ENCODE peak calls at places on chromosomes 5 and 9, in five cellular contexts. M is A673, F is hepatocyte, B is stomach, U is progenitor cell of endocrine pancreas. E is an unnamed sample.

GRCh38 chr5:128572546-128573339 is 34.7 kb upstream of the FBN2 start:
- DNase-seq in M (no peak), F (no peak), B (no peak), U (no peak), E (no peak)

GRCh38 chr5:31036407-31036806 is 157.1 kb upstream of the CDH6 start:
- DNase-seq in M (peak), F (no peak), B (no peak), U (no peak), E (no peak)

GRCh38 chr9:36461341-36461740 is 61.3 kb upstream of the RNF38 start:
- DNase-seq in M (no peak), F (no peak), B (no peak), U (no peak), E (no peak)

GRCh38 chr5:10518352-10518751 is 45.5 kb upstream of the ANKRD33B start:
- DNase-seq in M (no peak), F (peak), B (no peak), U (no peak), E (no peak)

GRCh38 chr5:122429545-122430327 is 117.7 kb downstream of the SNCAIP start:
- DNase-seq in M (peak), F (no peak), B (no peak), U (no peak), E (no peak)

GRCh38 chr5:164119806-164120440 is 614.5 kb downstream of the MAT2B start:
- DNase-seq in M (peak), F (peak), B (no peak), U (no peak), E (no peak)

GRCh38 chr9:96232539-96233241 is 69.3 kb downstream of the HSD17B3 start:
- DNase-seq in M (peak), F (peak), B (no peak), U (no peak), E (peak)

GRCh38 chr5:115838885-115839518 is 2.4 kb downstream of the ATG12 start:
- DNase-seq in M (peak), F (peak), B (no peak), U (no peak), E (peak)

GRCh38 chr9:22053178-22053577 is 44.1 kb upstream of the CDKN2B start:
- DNase-seq in M (no peak), F (no peak), B (no peak), U (no peak), E (no peak)

GRCh38 chr5:60829490-60830266 is 14.4 kb downstream of the ELOVL7 start:
- DNase-seq in M (no peak), F (no peak), B (no peak), U (no peak), E (no peak)

GRCh38 chr9:135969064-135969683 is 8.0 kb upstream of the UBAC1 start:
- DNase-seq in M (peak), F (no peak), B (no peak), U (no peak), E (no peak)

GRCh38 chr9:426264-426663 is 211.6 kb downstream of the DOCK8 start:
- DNase-seq in M (no peak), F (no peak), B (no peak), U (no peak), E (no peak)

GRCh38 chr5:79011869-79012268 is 26.8 kb upstream of the ARSB start:
- DNase-seq in M (no peak), F (no peak), B (no peak), U (no peak), E (no peak)

GRCh38 chr9:131407717-131408195 is 13.9 kb downstream of the PRRC2B start:
- DNase-seq in M (peak), F (no peak), B (no peak), U (no peak), E (no peak)

GRCh38 chr5:231661-232060 is 13.5 kb downstream of the SDHA start:
- DNase-seq in M (no peak), F (no peak), B (no peak), U (no peak), E (no peak)

GRCh38 chr9:86943223-86943870 is 4.0 kb downstream of the GAS1 start:
- DNase-seq in M (peak), F (peak), B (peak), U (no peak), E (no peak)

GRCh38 chr5:87308024-87308423 is 40.3 kb downstream of the RASA1 start:
- DNase-seq in M (no peak), F (no peak), B (no peak), U (no peak), E (no peak)

GRCh38 chr9:93031629-93032431 is 26.7 kb upstream of the SUSD3 start:
- DNase-seq in M (no peak), F (no peak), B (no peak), U (no peak), E (no peak)

GRCh38 chr5:73749485-73750270 is 123.7 kb downstream of the ARHGEF28 start:
- DNase-seq in M (no peak), F (no peak), B (no peak), U (no peak), E (no peak)

GRCh38 chr5:158388018-158388417 is 529.1 kb upstream of the CLINT1 start:
- DNase-seq in M (no peak), F (no peak), B (no peak), U (no peak), E (no peak)

GRCh38 chr9:70924905-70925547 is 196.4 kb downstream of the TRPM3 start:
- DNase-seq in M (peak), F (peak), B (peak), U (peak), E (peak)

GRCh38 chr9:134619983-134620612 is 21.5 kb upstream of the COL5A1 start:
- DNase-seq in M (no peak), F (no peak), B (no peak), U (no peak), E (no peak)

GRCh38 chr5:167511-167910 is 23.8 kb upstream of the LRRC14B start:
- DNase-seq in M (no peak), F (no peak), B (peak), U (no peak), E (no peak)

GRCh38 chr5:102792705-102793104 is 37.6 kb downstream of the PAM start:
- DNase-seq in M (peak), F (no peak), B (no peak), U (no peak), E (no peak)

GRCh38 chr5:131252824-131253171 is 11.1 kb upstream of the CDC42SE2 start:
- DNase-seq in M (peak), F (no peak), B (peak), U (no peak), E (peak)

GRCh38 chr5:33711094-33711670 is 180.6 kb downstream of the ADAMTS12 start:
- DNase-seq in M (no peak), F (no peak), B (no peak), U (no peak), E (no peak)

GRCh38 chr9:28956111-28956880 is 1383.0 kb upstream of the C9orf72 start:
- DNase-seq in M (peak), F (no peak), B (no peak), U (no peak), E (no peak)

GRCh38 chr9:28927711-28928110 is 1354.4 kb upstream of the C9orf72 start:
- DNase-seq in M (no peak), F (no peak), B (no peak), U (no peak), E (no peak)

GRCh38 chr5:130222638-130223037 is 318.4 kb downstream of the CHSY3 start:
- DNase-seq in M (no peak), F (no peak), B (no peak), U (no peak), E (no peak)

GRCh38 chr5:66854429-66854828 is 258.2 kb downstream of the MAST4 start:
- DNase-seq in M (no peak), F (no peak), B (no peak), U (no peak), E (no peak)

GRCh38 chr9:12975496-12975895 is 200.7 kb downstream of the LURAP1L start:
- DNase-seq in M (no peak), F (no peak), B (no peak), U (no peak), E (no peak)

GRCh38 chr5:5560016-5560415 is 137.5 kb downstream of the ICE1 start:
- DNase-seq in M (no peak), F (no peak), B (no peak), U (no peak), E (no peak)

GRCh38 chr5:153783278-153783677 is 255.4 kb downstream of the FAM114A2 start:
- DNase-seq in M (no peak), F (no peak), B (no peak), U (no peak), E (no peak)

GRCh38 chr9:19154135-19154612 is 26.9 kb upstream of the PLIN2 start:
- DNase-seq in M (no peak), F (peak), B (no peak), U (no peak), E (no peak)

GRCh38 chr9:135241381-135242380 is 154.2 kb downstream of the OLFM1 start:
- DNase-seq in M (no peak), F (no peak), B (no peak), U (no peak), E (no peak)

GRCh38 chr5:66796306-66797292 is 200.4 kb downstream of the MAST4 start:
- DNase-seq in M (peak), F (no peak), B (no peak), U (no peak), E (no peak)

GRCh38 chr9:110844121-110844520 is 175.5 kb downstream of the MUSK start:
- DNase-seq in M (no peak), F (no peak), B (no peak), U (no peak), E (no peak)

GRCh38 chr5:179798144-179798770 is 4.5 kb downstream of the LTC4S start:
- DNase-seq in M (no peak), F (no peak), B (no peak), U (no peak), E (no peak)

GRCh38 chr9:129584136-129584535 is 36.8 kb downstream of the C9orf50 start:
- DNase-seq in M (peak), F (peak), B (peak), U (no peak), E (peak)

GRCh38 chr9:129587487-129588262 is 33.2 kb downstream of the C9orf50 start:
- DNase-seq in M (no peak), F (no peak), B (no peak), U (no peak), E (no peak)

GRCh38 chr9:129586241-129586640 is 34.7 kb downstream of the C9orf50 start:
- DNase-seq in M (no peak), F (no peak), B (no peak), U (no peak), E (no peak)

GRCh38 chr9:129585352-129585751 is 35.5 kb downstream of the C9orf50 start:
- DNase-seq in M (no peak), F (no peak), B (no peak), U (no peak), E (no peak)

DNA sequence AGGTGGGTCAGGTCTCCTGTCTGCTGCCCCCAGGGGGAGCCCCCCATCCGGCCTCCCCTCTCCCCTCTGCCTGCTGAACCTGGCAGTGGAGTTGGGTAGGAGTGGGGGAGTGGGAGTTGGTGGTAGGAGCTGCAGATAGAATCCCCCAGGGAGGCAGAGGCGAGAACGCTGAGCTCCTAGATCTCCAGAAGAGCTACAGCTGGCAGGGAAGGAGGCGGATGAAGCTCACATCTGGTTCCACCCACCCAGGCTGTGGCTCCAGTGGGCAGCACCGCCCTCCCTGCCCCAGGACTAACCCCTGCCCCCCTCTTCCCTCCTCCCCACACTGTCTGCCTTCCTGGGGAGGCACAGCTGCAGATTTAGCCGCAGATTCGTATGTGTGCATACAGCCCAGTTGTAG is 34.3 kb downstream of the C9orf50 start:
- DNase-seq in M (no peak), F (no peak), B (no peak), U (no peak), E (no peak)
- TF ChIP-seq CTCF in M (no peak), F (no peak), B (no peak), U (no peak), E (no peak)

GRCh38 chr9:88996046-88997005 is 5.1 kb downstream of the S1PR3 start:
- DNase-seq in M (no peak), F (no peak), B (no peak), U (no peak), E (no peak)
- TF ChIP-seq CTCF in M (no peak), F (no peak), B (no peak), U (no peak), E (no peak)

DNA sequence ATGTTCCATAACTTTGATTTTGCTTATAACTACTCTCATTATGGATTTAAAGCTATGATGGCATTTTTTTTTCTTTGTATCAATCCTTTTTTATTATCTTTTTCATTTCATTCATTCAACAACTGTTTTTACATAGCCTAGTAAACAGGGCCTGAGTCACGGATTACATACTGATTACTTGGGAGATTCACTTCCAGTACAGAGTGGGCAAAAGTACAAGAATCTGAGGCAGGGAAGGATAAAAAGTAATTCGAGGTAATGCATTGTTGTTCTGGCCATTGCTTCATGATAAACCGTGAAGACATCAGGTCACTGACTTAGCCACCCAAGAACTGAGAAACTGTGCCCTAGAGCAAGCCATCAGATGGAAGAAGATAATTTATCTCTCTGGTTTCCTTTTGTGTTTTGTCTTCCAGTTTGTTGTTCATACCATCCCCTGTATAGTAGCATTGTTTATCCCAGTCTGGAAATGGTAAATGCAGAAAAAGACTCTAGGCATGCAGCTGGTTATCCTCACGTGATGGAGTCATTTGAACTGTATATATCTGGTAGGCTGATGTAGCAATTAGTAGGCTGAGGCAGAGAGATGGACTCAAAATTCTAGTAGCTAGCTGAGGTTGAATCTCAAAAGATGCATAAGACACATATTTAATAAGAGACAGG is 145.6 kb downstream of the CNTLN start:
- DNase-seq in M (no peak), F (no peak), B (no peak), U (no peak), E (no peak)
- TF ChIP-seq CTCF in M (no peak), F (no peak), B (no peak), U (no peak), E (no peak)

DNA sequence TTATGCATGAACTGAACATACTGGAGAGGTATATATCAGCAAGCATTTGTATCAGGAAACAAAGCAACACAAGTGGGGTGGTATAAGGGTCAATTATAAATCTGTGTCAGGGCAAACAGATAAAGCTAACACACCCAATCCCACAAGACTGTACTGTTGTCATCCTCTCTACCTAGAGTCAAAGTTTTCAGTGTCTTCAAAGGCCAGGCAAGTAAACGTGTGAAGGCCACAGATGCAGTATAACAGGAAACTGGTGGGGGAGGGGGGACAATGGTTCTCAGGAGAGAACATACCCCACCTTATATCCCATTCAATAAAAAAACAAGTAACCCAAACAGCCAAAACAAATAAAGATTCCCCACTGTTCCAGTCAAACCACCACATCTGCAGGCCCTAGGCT is 22.1 kb downstream of the ELP1 start:
- DNase-seq in M (no peak), F (no peak), B (no peak), U (no peak), E (no peak)
- TF ChIP-seq CTCF in M (no peak), F (no peak), B (no peak), U (no peak), E (no peak)

DNA sequence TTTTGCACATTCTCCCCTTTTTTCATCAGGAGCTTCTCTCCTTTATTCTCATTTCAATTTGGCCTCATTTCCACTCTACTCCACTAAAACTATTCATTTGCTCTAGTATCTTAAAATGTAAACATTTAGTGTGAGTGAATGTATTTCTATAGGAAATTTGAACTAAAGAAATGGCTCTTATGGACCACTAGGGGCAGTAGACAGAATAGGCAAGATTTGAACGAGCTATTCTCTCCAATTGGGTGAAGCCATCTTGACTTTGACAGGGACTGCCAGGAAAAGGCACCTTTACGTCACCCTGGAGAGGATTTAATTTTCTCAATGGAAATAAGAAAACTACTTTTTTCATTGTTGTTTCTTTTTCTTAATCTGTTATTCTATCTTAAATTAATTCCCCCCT is 666.3 kb downstream of the DNAH5 start:
- DNase-seq in M (peak), F (no peak), B (no peak), U (no peak), E (no peak)
- TF ChIP-seq CTCF in M (peak), F (peak), B (no peak), U (peak), E (no peak)

DNA sequence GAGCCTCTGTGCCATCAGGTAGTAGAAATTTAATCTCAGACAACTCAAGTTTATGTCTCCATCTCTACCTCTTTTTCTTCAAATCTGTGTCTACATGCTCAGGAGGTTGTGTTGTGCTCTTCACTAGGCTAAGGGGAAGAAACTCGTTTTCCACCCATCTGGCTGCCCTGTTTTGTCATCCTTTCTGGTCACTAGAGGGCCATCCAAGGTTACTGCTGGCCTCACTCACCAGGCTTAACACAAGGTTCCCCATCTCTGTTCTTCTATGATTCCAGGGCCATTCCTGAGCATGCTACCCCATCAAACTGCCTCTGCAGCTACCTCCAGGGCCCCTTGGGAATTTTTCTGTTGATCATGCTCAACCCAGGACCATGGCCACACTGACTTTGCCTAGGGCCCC is 213.3 kb upstream of the FBXL7 start:
- DNase-seq in M (no peak), F (peak), B (no peak), U (no peak), E (no peak)
- TF ChIP-seq CTCF in M (no peak), F (peak), B (no peak), U (peak), E (no peak)

DNA sequence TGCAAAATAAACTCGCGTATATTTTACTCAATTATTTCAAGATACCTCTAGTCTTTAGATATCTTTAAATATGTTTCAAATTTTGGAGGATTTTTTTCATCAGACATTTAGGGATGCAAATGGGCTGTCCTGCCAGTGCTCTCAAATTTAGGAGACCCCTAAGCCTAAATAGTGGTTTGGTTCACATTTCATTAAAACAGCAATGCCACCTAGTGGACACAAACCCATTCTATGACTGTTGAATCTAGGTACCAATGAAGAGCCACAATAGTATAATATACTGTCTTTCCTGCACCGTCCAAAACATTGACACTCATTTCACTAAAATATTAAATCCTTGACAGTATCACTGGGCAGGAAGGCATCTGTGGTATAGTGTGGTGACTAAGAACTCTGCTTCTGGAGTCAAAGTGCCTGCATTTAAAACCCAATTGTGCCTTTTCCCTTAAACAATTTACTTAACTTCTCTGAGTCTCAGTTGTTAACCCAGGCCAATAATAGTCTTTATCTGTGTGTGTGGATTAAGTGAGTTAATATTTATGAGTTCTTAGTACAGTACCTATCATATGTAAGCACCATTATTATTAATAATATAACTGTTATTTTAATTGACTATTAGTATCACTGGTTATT is 148.0 kb downstream of the RORB start:
- DNase-seq in M (peak), F (peak), B (no peak), U (no peak), E (peak)
- TF ChIP-seq CTCF in M (peak), F (peak), B (no peak), U (peak), E (peak)

DNA sequence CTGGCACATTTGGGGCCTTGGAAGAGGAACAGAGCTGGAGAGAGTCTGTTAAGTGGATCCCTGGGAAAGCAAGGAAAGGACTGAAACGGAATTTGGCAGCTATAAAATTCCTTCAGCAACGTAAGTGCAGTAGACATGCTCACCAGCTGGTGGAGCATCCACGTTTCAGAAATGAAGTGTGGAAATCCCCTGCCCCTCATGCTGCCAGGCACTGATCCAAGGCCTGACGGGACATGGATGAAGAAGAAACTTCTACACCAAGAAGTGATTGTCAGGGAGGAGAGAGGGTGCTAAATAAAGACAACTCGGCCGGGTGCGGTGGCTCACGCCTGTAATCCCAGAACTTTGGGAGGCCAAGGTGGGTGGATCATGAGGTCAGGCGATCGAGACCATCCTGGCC is 209.3 kb downstream of the ROR2 start:
- DNase-seq in M (peak), F (peak), B (no peak), U (no peak), E (no peak)
- TF ChIP-seq CTCF in M (peak), F (peak), B (no peak), U (no peak), E (no peak)